ENCODE peak calls at places on chromosomes 13 and 19, in eight cellular contexts. G, W, T, V, Z, M, U and O are unnamed samples.

GRCh38 chr19:16436780-16437179 is 35.0 kb downstream of the EPS15L1 start:
- DNase-seq in Z (no peak), T (no peak), U (no peak), V (no peak), M (no peak), W (no peak), G (no peak), O (no peak)

GRCh38 chr19:38958301-38958700 is 17.2 kb downstream of the FBXO17 start:
- DNase-seq in Z (no peak), V (no peak), M (no peak), U (no peak), W (no peak), G (no peak), T (no peak), O (no peak)

GRCh38 chr13:21672811-21673591 is 2.1 kb downstream of the FGF9 start:
- DNase-seq in W (no peak), U (no peak), M (no peak), V (no peak), Z (no peak), G (no peak), T (no peak), O (no peak)

GRCh38 chr19:39740395-39740794 is 2.6 kb upstream of the CLC start:
- DNase-seq in M (no peak), T (no peak), G (no peak), V (no peak), U (no peak), W (no peak), Z (no peak), O (no peak)

GRCh38 chr13:111510502-111511218 is 190.2 kb downstream of the TEX29 start:
- DNase-seq in V (no peak), Z (no peak), G (no peak), T (no peak), M (no peak), W (no peak), U (no peak), O (no peak)

GRCh38 chr13:105346141-105346766 is 1189.2 kb downstream of the EFNB2 start:
- DNase-seq in M (no peak), Z (no peak), T (no peak), G (no peak), W (no peak), V (peak; percentile 35), U (peak; percentile 38), O (no peak)

GRCh38 chr13:51523082-51523518 is 61.2 kb upstream of the WDFY2 start:
- DNase-seq in W (no peak), V (peak; percentile 65), T (peak; percentile 61), U (peak; percentile 60), M (no peak), Z (peak; percentile 9), G (no peak), O (no peak)

GRCh38 chr13:39600766-39601165 is 2.2 kb downstream of the LHFPL6 start:
- DNase-seq in T (no peak), M (no peak), V (no peak), G (peak; percentile 45), W (peak; percentile 68), U (peak; percentile 41), Z (no peak), O (no peak)

GRCh38 chr13:106103779-106104178 is 431.7 kb downstream of the EFNB2 start:
- DNase-seq in W (no peak), Z (no peak), U (no peak), V (no peak), G (no peak), M (no peak), T (no peak), O (no peak)

GRCh38 chr19:18152444-18152816 is 533 bp upstream of the PIK3R2 start:
- DNase-seq in W (peak; percentile 98), Z (peak; percentile 98), M (peak; percentile 84), U (peak; percentile 97), G (peak; percentile 92), T (peak; percentile 94), V (peak; percentile 96), O (peak; percentile 99)

GRCh38 chr13:35978607-35979316 is 152.4 kb downstream of the DCLK1 start:
- DNase-seq in G (no peak), U (peak; percentile 91), M (peak; percentile 45), Z (peak; percentile 19), W (no peak), T (peak; percentile 55), V (peak; percentile 3), O (no peak)

GRCh38 chr13:41587490-41587889 is 130.1 kb downstream of the RGCC start:
- DNase-seq in Z (no peak), U (no peak), T (no peak), V (no peak), M (no peak), G (peak; percentile 44), W (no peak), O (no peak)

GRCh38 chr13:74000906-74001305 is 133.3 kb downstream of the KLF12 start:
- DNase-seq in T (no peak), V (no peak), U (peak; percentile 22), G (no peak), W (no peak), M (no peak), Z (no peak), O (no peak)

GRCh38 chr19:6556480-6556879 is 25.7 kb downstream of the TNFSF9 start:
- DNase-seq in V (no peak), T (no peak), U (peak; percentile 66), W (no peak), G (no peak), Z (no peak), M (no peak), O (no peak)

GRCh38 chr13:78977311-78977710 is 318.4 kb upstream of the OBI1 start:
- DNase-seq in W (no peak), Z (no peak), M (no peak), V (no peak), G (no peak), U (no peak), T (no peak), O (no peak)

GRCh38 chr19:38933544-38933943 is 2.8 kb downstream of the MRPS12 start:
- DNase-seq in T (no peak), Z (no peak), U (no peak), G (no peak), M (no peak), W (no peak), V (no peak), O (no peak)

GRCh38 chr13:101838305-101838835 is 385.9 kb downstream of the ITGBL1 start:
- DNase-seq in G (no peak), W (no peak), V (no peak), U (no peak), T (no peak), Z (no peak), M (no peak), O (no peak)

GRCh38 chr13:99528547-99528946 is 27.3 kb downstream of the TM9SF2 start:
- DNase-seq in W (no peak), U (no peak), V (no peak), G (no peak), T (no peak), M (peak; percentile 3), Z (no peak), O (no peak)

GRCh38 chr13:57314897-57315520 is 148.0 kb downstream of the PRR20E start:
- DNase-seq in M (no peak), T (no peak), U (no peak), Z (no peak), V (no peak), G (no peak), W (no peak), O (no peak)

GRCh38 chr13:110062077-110062776 is 244.7 kb downstream of the COL4A1 start:
- DNase-seq in G (no peak), Z (no peak), U (peak; percentile 9), V (peak; percentile 77), T (no peak), M (no peak), W (no peak), O (no peak)

GRCh38 chr13:72384186-72384823 is 343.1 kb downstream of the MZT1 start:
- DNase-seq in M (no peak), G (no peak), U (no peak), T (no peak), W (no peak), Z (no peak), V (no peak), O (no peak)

GRCh38 chr19:46639356-46640061 is 3.5 kb upstream of the GNG8 start:
- DNase-seq in T (no peak), M (no peak), Z (no peak), V (peak; percentile 60), W (peak; percentile 92), U (peak; percentile 87), G (peak; percentile 52), O (no peak)

GRCh38 chr19:5632657-5633056 is 9.8 kb downstream of the SAFB start:
- DNase-seq in Z (no peak), V (no peak), M (no peak), T (no peak), W (no peak), U (no peak), G (no peak), O (no peak)

GRCh38 chr13:23377603-23378002 is 55.9 kb downstream of the SACS start:
- DNase-seq in U (no peak), W (no peak), Z (no peak), M (no peak), T (no peak), V (peak; percentile 81), G (no peak), O (no peak)

GRCh38 chr19:28465317-28466086 is 747.4 kb downstream of the UQCRFS1 start:
- DNase-seq in V (peak; percentile 40), M (no peak), T (no peak), U (peak; percentile 56), W (peak; percentile 29), Z (no peak), G (no peak), O (no peak)

GRCh38 chr19:3723883-3724282 is 15.7 kb downstream of the TJP3 start:
- DNase-seq in V (no peak), Z (no peak), G (no peak), W (no peak), U (no peak), T (no peak), M (no peak), O (no peak)

GRCh38 chr13:93771782-93772181 is 545.2 kb downstream of the GPC6 start:
- DNase-seq in T (no peak), U (peak; percentile 67), W (no peak), Z (no peak), M (no peak), G (no peak), V (no peak), O (no peak)

GRCh38 chr13:74145249-74145970 is 11.2 kb upstream of the KLF12 start:
- DNase-seq in G (no peak), U (peak; percentile 74), M (no peak), Z (no peak), V (no peak), T (no peak), W (no peak), O (no peak)

GRCh38 chr13:88000239-88000638 is 329.1 kb downstream of the SLITRK5 start:
- DNase-seq in U (no peak), Z (no peak), M (no peak), G (no peak), W (no peak), V (peak; percentile 3), T (no peak), O (no peak)

GRCh38 chr13:72163671-72164070 is 296.7 kb upstream of the DACH1 start:
- DNase-seq in T (no peak), G (no peak), Z (no peak), W (no peak), M (no peak), V (no peak), U (no peak), O (no peak)